ENCODE peak calls at places on chromosomes 13 and 19, in six cellular contexts. H, K, F, Y, V and W are unnamed samples.

GRCh38 chr13:61144834-61145593 is 270.6 kb downstream of the PCDH20 start:
- DNase-seq in K (no peak), V (no peak), Y (no peak), H (no peak), F (no peak), W (no peak)

GRCh38 chr13:43229506-43229905 is 206.1 kb downstream of the DNAJC15 start:
- DNase-seq in H (no peak), F (peak), V (no peak), Y (peak), K (peak), W (no peak)

GRCh38 chr19:18437481-18438330 is at the start of gene ISYNA1:
- DNase-seq in H (peak), V (peak), K (no peak), F (no peak), Y (no peak), W (peak)

GRCh38 chr13:71149498-71150363 is 717.3 kb downstream of the DACH1 start:
- DNase-seq in K (peak), Y (no peak), F (no peak), V (peak), H (no peak), W (no peak)

GRCh38 chr13:29523199-29523931 is 72.1 kb downstream of the SLC7A1 start:
- DNase-seq in V (no peak), F (no peak), Y (no peak), H (peak), K (no peak), W (no peak)

GRCh38 chr13:79309690-79310089 is 96.4 kb downstream of the RBM26 start:
- DNase-seq in Y (no peak), H (no peak), K (no peak), F (no peak), V (no peak), W (no peak)

GRCh38 chr19:49590971-49591730 is at the start of gene PRR12:
- DNase-seq in F (peak), K (peak), H (peak), V (peak), Y (peak), W (peak)

GRCh38 chr13:32150239-32150638 is 118.7 kb downstream of the FRY start:
- DNase-seq in K (no peak), F (no peak), H (peak), Y (no peak), V (no peak), W (no peak)

GRCh38 chr13:112943309-112944125 is 25.5 kb upstream of the MCF2L start:
- DNase-seq in H (peak), K (no peak), Y (no peak), F (peak), V (peak), W (peak)

GRCh38 chr19:34732548-34733255 is 1.3 kb upstream of the ZNF181 start:
- DNase-seq in H (peak), Y (no peak), F (no peak), V (peak), K (no peak), W (no peak)

GRCh38 chr19:2049741-2050348 is 1.2 kb downstream of the MKNK2 start:
- DNase-seq in H (peak), K (no peak), V (peak), Y (no peak), F (peak), W (peak)

GRCh38 chr13:102974574-102975195 is 91.5 kb downstream of the SLC10A2 start:
- DNase-seq in V (no peak), Y (no peak), K (no peak), F (no peak), H (no peak), W (no peak)

GRCh38 chr13:42728507-42729180 is 52.7 kb upstream of the FAM216B start:
- DNase-seq in K (no peak), Y (no peak), F (no peak), H (no peak), V (no peak), W (no peak)

GRCh38 chr13:26254583-26255102 is 714 bp downstream of the CDK8 start:
- DNase-seq in Y (no peak), V (peak), F (peak), K (no peak), H (peak), W (peak)

GRCh38 chr13:113417836-113418721 is 35.2 kb downstream of the ADPRHL1 start:
- DNase-seq in V (no peak), Y (no peak), K (no peak), F (no peak), H (no peak), W (no peak)

GRCh38 chr13:52195052-52195837 is 35.8 kb upstream of the NEK3 start:
- DNase-seq in K (no peak), F (no peak), V (peak), H (peak), Y (peak), W (peak)